ENCODE peak calls at places on chromosomes 7 and 10, in ten cellular contexts. One of them, this sample, is unnamed.

GRCh38 chr10:132129431-132129830 is 57.3 kb upstream of the DPYSL4 start:
- DNase-seq in choroid plexus epithelial cell: no peak
- DNase-seq in WERI-Rb-1: no peak
- DNase-seq in aorta: peak
- DNase-seq in RWPE2: no peak
- DNase-seq in psoas muscle: peak
- DNase-seq in upper lobe of left lung: no peak
- DNase-seq in tibial nerve: no peak
- DNase-seq in left ventricle myocardium inferior: peak
- DNase-seq in fibroblast of the aortic adventitia: no peak
- DNase-seq in this sample: no peak

GRCh38 chr7:35722054-35722849 is 27.3 kb upstream of the HERPUD2 start:
- DNase-seq in left ventricle myocardium inferior: no peak
- DNase-seq in psoas muscle: no peak
- DNase-seq in choroid plexus epithelial cell: no peak
- DNase-seq in RWPE2: no peak
- DNase-seq in upper lobe of left lung: no peak
- DNase-seq in aorta: no peak
- DNase-seq in WERI-Rb-1: no peak
- DNase-seq in fibroblast of the aortic adventitia: no peak
- DNase-seq in tibial nerve: no peak
- DNase-seq in this sample: no peak

GRCh38 chr7:30920021-30920583 is 8.4 kb downstream of the AQP1 start:
- DNase-seq in RWPE2: peak
- DNase-seq in choroid plexus epithelial cell: no peak
- DNase-seq in aorta: peak
- DNase-seq in tibial nerve: no peak
- DNase-seq in psoas muscle: no peak
- DNase-seq in upper lobe of left lung: peak
- DNase-seq in WERI-Rb-1: peak
- DNase-seq in left ventricle myocardium inferior: peak
- DNase-seq in fibroblast of the aortic adventitia: peak
- DNase-seq in this sample: no peak

GRCh38 chr7:127702253-127702652 is 50.3 kb downstream of the SND1 start:
- DNase-seq in RWPE2: no peak
- DNase-seq in aorta: no peak
- DNase-seq in tibial nerve: no peak
- DNase-seq in upper lobe of left lung: no peak
- DNase-seq in left ventricle myocardium inferior: no peak
- DNase-seq in WERI-Rb-1: no peak
- DNase-seq in fibroblast of the aortic adventitia: no peak
- DNase-seq in psoas muscle: no peak
- DNase-seq in choroid plexus epithelial cell: no peak
- DNase-seq in this sample: no peak

GRCh38 chr10:78300526-78300925 is 266.9 kb downstream of the RPS24 start:
- DNase-seq in WERI-Rb-1: no peak
- DNase-seq in aorta: no peak
- DNase-seq in RWPE2: no peak
- DNase-seq in psoas muscle: no peak
- DNase-seq in fibroblast of the aortic adventitia: no peak
- DNase-seq in left ventricle myocardium inferior: no peak
- DNase-seq in tibial nerve: no peak
- DNase-seq in upper lobe of left lung: no peak
- DNase-seq in choroid plexus epithelial cell: no peak
- DNase-seq in this sample: no peak

GRCh38 chr10:2782265-2782664 is 285.1 kb upstream of the PFKP start:
- DNase-seq in fibroblast of the aortic adventitia: no peak
- DNase-seq in psoas muscle: no peak
- DNase-seq in upper lobe of left lung: no peak
- DNase-seq in choroid plexus epithelial cell: no peak
- DNase-seq in tibial nerve: no peak
- DNase-seq in left ventricle myocardium inferior: no peak
- DNase-seq in WERI-Rb-1: no peak
- DNase-seq in RWPE2: no peak
- DNase-seq in aorta: no peak
- DNase-seq in this sample: no peak

GRCh38 chr10:92790449-92790848 is 57.9 kb upstream of the EXOC6 start:
- DNase-seq in psoas muscle: no peak
- DNase-seq in fibroblast of the aortic adventitia: no peak
- DNase-seq in RWPE2: no peak
- DNase-seq in WERI-Rb-1: no peak
- DNase-seq in aorta: no peak
- DNase-seq in upper lobe of left lung: no peak
- DNase-seq in choroid plexus epithelial cell: no peak
- DNase-seq in left ventricle myocardium inferior: no peak
- DNase-seq in tibial nerve: no peak
- DNase-seq in this sample: no peak

GRCh38 chr10:132027423-132027983 is 38.2 kb upstream of the JAKMIP3 start:
- DNase-seq in aorta: no peak
- DNase-seq in left ventricle myocardium inferior: no peak
- DNase-seq in choroid plexus epithelial cell: peak
- DNase-seq in tibial nerve: no peak
- DNase-seq in fibroblast of the aortic adventitia: no peak
- DNase-seq in RWPE2: no peak
- DNase-seq in psoas muscle: no peak
- DNase-seq in upper lobe of left lung: no peak
- DNase-seq in WERI-Rb-1: no peak
- DNase-seq in this sample: no peak

GRCh38 chr10:123562811-123563580 is 103.2 kb upstream of the GPR26 start:
- DNase-seq in choroid plexus epithelial cell: no peak
- DNase-seq in psoas muscle: no peak
- DNase-seq in fibroblast of the aortic adventitia: no peak
- DNase-seq in tibial nerve: no peak
- DNase-seq in upper lobe of left lung: no peak
- DNase-seq in left ventricle myocardium inferior: no peak
- DNase-seq in RWPE2: no peak
- DNase-seq in aorta: no peak
- DNase-seq in WERI-Rb-1: no peak
- DNase-seq in this sample: no peak

GRCh38 chr10:78570633-78571032 is 498.1 kb upstream of the ZMIZ1 start:
- DNase-seq in left ventricle myocardium inferior: no peak
- DNase-seq in fibroblast of the aortic adventitia: no peak
- DNase-seq in RWPE2: no peak
- DNase-seq in upper lobe of left lung: no peak
- DNase-seq in tibial nerve: no peak
- DNase-seq in aorta: no peak
- DNase-seq in choroid plexus epithelial cell: no peak
- DNase-seq in WERI-Rb-1: no peak
- DNase-seq in psoas muscle: no peak
- DNase-seq in this sample: no peak

GRCh38 chr7:2432910-2433712 is 29.7 kb downstream of the CHST12 start:
- DNase-seq in RWPE2: no peak
- DNase-seq in choroid plexus epithelial cell: no peak
- DNase-seq in tibial nerve: no peak
- DNase-seq in fibroblast of the aortic adventitia: no peak
- DNase-seq in psoas muscle: no peak
- DNase-seq in upper lobe of left lung: no peak
- DNase-seq in left ventricle myocardium inferior: no peak
- DNase-seq in WERI-Rb-1: no peak
- DNase-seq in aorta: no peak
- DNase-seq in this sample: no peak

GRCh38 chr7:34087892-34088891 is 182.9 kb downstream of the BMPER start:
- DNase-seq in aorta: no peak
- DNase-seq in fibroblast of the aortic adventitia: peak
- DNase-seq in upper lobe of left lung: peak
- DNase-seq in RWPE2: no peak
- DNase-seq in tibial nerve: no peak
- DNase-seq in left ventricle myocardium inferior: no peak
- DNase-seq in WERI-Rb-1: peak
- DNase-seq in psoas muscle: peak
- DNase-seq in choroid plexus epithelial cell: peak
- DNase-seq in this sample: no peak

GRCh38 chr10:118723467-118723866 is 31.3 kb downstream of the CACUL1 start:
- DNase-seq in fibroblast of the aortic adventitia: peak
- DNase-seq in aorta: no peak
- DNase-seq in WERI-Rb-1: no peak
- DNase-seq in tibial nerve: no peak
- DNase-seq in RWPE2: no peak
- DNase-seq in left ventricle myocardium inferior: no peak
- DNase-seq in psoas muscle: no peak
- DNase-seq in choroid plexus epithelial cell: peak
- DNase-seq in upper lobe of left lung: no peak
- DNase-seq in this sample: no peak

DNA sequence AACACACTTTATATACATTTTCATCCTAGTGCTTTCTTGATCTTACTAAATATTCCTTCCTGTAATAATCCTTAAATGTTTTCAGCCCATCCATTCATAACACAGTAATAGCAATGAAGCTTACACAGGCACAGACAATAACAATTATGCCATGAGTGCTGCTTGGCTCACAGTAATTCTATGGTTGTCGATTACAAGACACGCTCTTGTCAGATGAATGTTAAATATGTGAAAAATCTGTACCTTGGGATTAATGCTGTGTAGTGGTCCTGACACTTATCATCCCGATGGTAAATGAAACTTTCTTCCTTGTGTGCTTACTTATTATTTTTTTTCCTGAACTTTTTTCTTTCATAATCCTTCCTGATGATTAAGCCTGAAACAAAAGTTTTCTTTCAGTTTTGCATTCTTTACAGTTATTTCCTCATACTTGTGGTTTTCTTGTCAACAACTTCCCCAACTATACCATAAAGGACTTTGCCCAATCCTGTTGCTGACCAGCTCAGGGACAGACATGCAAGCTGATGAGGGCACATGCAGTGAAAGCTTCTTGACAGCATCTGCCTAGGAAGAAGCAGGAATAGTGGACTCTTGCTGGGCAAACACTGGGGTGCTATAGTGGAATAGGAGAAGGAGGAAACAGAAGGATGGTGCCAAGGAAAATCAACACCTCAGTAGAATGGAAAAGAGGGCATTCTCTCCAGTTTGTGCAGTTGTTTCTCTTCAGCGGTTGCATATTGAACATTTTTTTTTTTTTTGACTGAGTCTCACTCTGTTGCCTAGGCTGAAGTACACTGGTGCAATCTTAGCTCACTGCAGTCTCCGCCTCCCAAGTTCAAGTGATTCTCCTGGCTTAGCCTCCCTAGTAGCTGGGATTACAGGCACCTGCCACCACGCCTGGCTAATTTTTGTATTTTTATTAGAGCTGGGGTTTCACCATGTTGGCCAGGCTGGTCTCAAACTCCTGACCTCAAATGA is 6.7 kb upstream of the MGAM2 start:
- DNase-seq in upper lobe of left lung: peak
- DNase-seq in left ventricle myocardium inferior: no peak
- DNase-seq in tibial nerve: no peak
- DNase-seq in psoas muscle: no peak
- DNase-seq in aorta: peak
- DNase-seq in RWPE2: no peak
- DNase-seq in choroid plexus epithelial cell: peak
- DNase-seq in fibroblast of the aortic adventitia: peak
- DNase-seq in WERI-Rb-1: no peak
- DNase-seq in this sample: no peak
- H3K4me3 ChIP-seq in upper lobe of left lung: no peak
- H3K4me3 ChIP-seq in left ventricle myocardium inferior: no peak
- H3K4me3 ChIP-seq in tibial nerve: no peak
- H3K4me3 ChIP-seq in psoas muscle: no peak
- H3K4me3 ChIP-seq in aorta: no peak
- H3K4me3 ChIP-seq in RWPE2: no peak
- H3K4me3 ChIP-seq in choroid plexus epithelial cell: no peak
- H3K4me3 ChIP-seq in fibroblast of the aortic adventitia: no peak
- H3K4me3 ChIP-seq in WERI-Rb-1: no peak
- H3K4me3 ChIP-seq in this sample: no peak

GRCh38 chr10:43324847-43325246 is 46.6 kb upstream of the FXYD4 start:
- DNase-seq in upper lobe of left lung: no peak
- DNase-seq in left ventricle myocardium inferior: no peak
- DNase-seq in choroid plexus epithelial cell: no peak
- DNase-seq in fibroblast of the aortic adventitia: no peak
- DNase-seq in aorta: no peak
- DNase-seq in tibial nerve: no peak
- DNase-seq in WERI-Rb-1: no peak
- DNase-seq in RWPE2: no peak
- DNase-seq in psoas muscle: no peak
- DNase-seq in this sample: no peak

GRCh38 chr10:43323245-43323644 is 48.2 kb upstream of the FXYD4 start:
- DNase-seq in fibroblast of the aortic adventitia: no peak
- DNase-seq in psoas muscle: no peak
- DNase-seq in left ventricle myocardium inferior: no peak
- DNase-seq in upper lobe of left lung: no peak
- DNase-seq in WERI-Rb-1: no peak
- DNase-seq in choroid plexus epithelial cell: no peak
- DNase-seq in RWPE2: no peak
- DNase-seq in aorta: no peak
- DNase-seq in tibial nerve: no peak
- DNase-seq in this sample: no peak

GRCh38 chr10:43320226-43320625 is 51.2 kb upstream of the FXYD4 start:
- DNase-seq in tibial nerve: no peak
- DNase-seq in left ventricle myocardium inferior: no peak
- DNase-seq in RWPE2: no peak
- DNase-seq in choroid plexus epithelial cell: no peak
- DNase-seq in aorta: no peak
- DNase-seq in WERI-Rb-1: no peak
- DNase-seq in fibroblast of the aortic adventitia: no peak
- DNase-seq in upper lobe of left lung: no peak
- DNase-seq in psoas muscle: no peak
- DNase-seq in this sample: no peak

GRCh38 chr10:43322769-43323168 is 48.7 kb upstream of the FXYD4 start:
- DNase-seq in fibroblast of the aortic adventitia: peak
- DNase-seq in RWPE2: peak
- DNase-seq in WERI-Rb-1: no peak
- DNase-seq in psoas muscle: peak
- DNase-seq in choroid plexus epithelial cell: peak
- DNase-seq in upper lobe of left lung: peak
- DNase-seq in left ventricle myocardium inferior: peak
- DNase-seq in aorta: peak
- DNase-seq in tibial nerve: peak
- DNase-seq in this sample: peak

GRCh38 chr10:43322321-43322720 is 49.1 kb upstream of the FXYD4 start:
- DNase-seq in upper lobe of left lung: peak
- DNase-seq in WERI-Rb-1: no peak
- DNase-seq in left ventricle myocardium inferior: no peak
- DNase-seq in RWPE2: no peak
- DNase-seq in choroid plexus epithelial cell: no peak
- DNase-seq in aorta: no peak
- DNase-seq in fibroblast of the aortic adventitia: no peak
- DNase-seq in psoas muscle: no peak
- DNase-seq in tibial nerve: no peak
- DNase-seq in this sample: no peak
- H3K4me3 ChIP-seq in upper lobe of left lung: no peak
- H3K4me3 ChIP-seq in WERI-Rb-1: no peak
- H3K4me3 ChIP-seq in left ventricle myocardium inferior: peak
- H3K4me3 ChIP-seq in RWPE2: peak
- H3K4me3 ChIP-seq in choroid plexus epithelial cell: peak
- H3K4me3 ChIP-seq in aorta: no peak
- H3K4me3 ChIP-seq in fibroblast of the aortic adventitia: no peak
- H3K4me3 ChIP-seq in psoas muscle: peak
- H3K4me3 ChIP-seq in tibial nerve: peak
- H3K4me3 ChIP-seq in this sample: peak

GRCh38 chr10:13162013-13162364 is 631 bp downstream of the MCM10 start:
- DNase-seq in left ventricle myocardium inferior: no peak
- DNase-seq in fibroblast of the aortic adventitia: no peak
- DNase-seq in choroid plexus epithelial cell: no peak
- DNase-seq in RWPE2: no peak
- DNase-seq in aorta: no peak
- DNase-seq in tibial nerve: no peak
- DNase-seq in upper lobe of left lung: no peak
- DNase-seq in WERI-Rb-1: peak
- DNase-seq in psoas muscle: no peak
- DNase-seq in this sample: no peak
- H3K4me3 ChIP-seq in left ventricle myocardium inferior: peak
- H3K4me3 ChIP-seq in fibroblast of the aortic adventitia: peak
- H3K4me3 ChIP-seq in choroid plexus epithelial cell: peak
- H3K4me3 ChIP-seq in RWPE2: peak
- H3K4me3 ChIP-seq in aorta: no peak
- H3K4me3 ChIP-seq in tibial nerve: no peak
- H3K4me3 ChIP-seq in upper lobe of left lung: no peak
- H3K4me3 ChIP-seq in WERI-Rb-1: peak
- H3K4me3 ChIP-seq in psoas muscle: peak
- H3K4me3 ChIP-seq in this sample: peak

GRCh38 chr10:68202965-68203358 is 29.0 kb downstream of the ATOH7 start:
- DNase-seq in aorta: no peak
- DNase-seq in tibial nerve: no peak
- DNase-seq in fibroblast of the aortic adventitia: peak
- DNase-seq in left ventricle myocardium inferior: no peak
- DNase-seq in WERI-Rb-1: no peak
- DNase-seq in upper lobe of left lung: peak
- DNase-seq in psoas muscle: no peak
- DNase-seq in choroid plexus epithelial cell: peak
- DNase-seq in RWPE2: no peak
- DNase-seq in this sample: no peak
- H3K4me3 ChIP-seq in aorta: no peak
- H3K4me3 ChIP-seq in tibial nerve: no peak
- H3K4me3 ChIP-seq in fibroblast of the aortic adventitia: no peak
- H3K4me3 ChIP-seq in left ventricle myocardium inferior: no peak
- H3K4me3 ChIP-seq in WERI-Rb-1: no peak
- H3K4me3 ChIP-seq in upper lobe of left lung: no peak
- H3K4me3 ChIP-seq in psoas muscle: no peak
- H3K4me3 ChIP-seq in choroid plexus epithelial cell: no peak
- H3K4me3 ChIP-seq in RWPE2: no peak
- H3K4me3 ChIP-seq in this sample: no peak